ENCODE peak calls at places on chromosomes 2 and 18, in four cellular contexts. One of them, this sample, is unnamed.

GRCh38 chr2:149561309-149561926 is 26.2 kb downstream of the MMADHC start:
- DNase-seq in omental fat pad: no peak
- DNase-seq in endothelial cell: peak; percentile 51
- DNase-seq in IMR-90: peak; percentile 30
- DNase-seq in this sample: peak; percentile 10

GRCh38 chr2:1420746-1421480 is 7.7 kb downstream of the TPO start:
- DNase-seq in omental fat pad: no peak
- DNase-seq in endothelial cell: no peak
- DNase-seq in IMR-90: no peak
- DNase-seq in this sample: no peak

GRCh38 chr2:50895058-50895457 is 136.9 kb downstream of the NRXN1 start:
- DNase-seq in omental fat pad: no peak
- DNase-seq in endothelial cell: no peak
- DNase-seq in IMR-90: no peak
- DNase-seq in this sample: no peak

GRCh38 chr18:1466035-1466434 is 561.4 kb downstream of the ADCYAP1 start:
- DNase-seq in omental fat pad: no peak
- DNase-seq in endothelial cell: no peak
- DNase-seq in IMR-90: no peak
- DNase-seq in this sample: no peak

GRCh38 chr2:240836781-240837467 is 16.9 kb upstream of the KIF1A start:
- DNase-seq in omental fat pad: no peak
- DNase-seq in endothelial cell: no peak
- DNase-seq in IMR-90: peak; percentile 66
- DNase-seq in this sample: no peak

GRCh38 chr2:44100351-44100750 is 68.3 kb upstream of the PPM1B start:
- DNase-seq in omental fat pad: no peak
- DNase-seq in endothelial cell: no peak
- DNase-seq in IMR-90: peak; percentile 95
- DNase-seq in this sample: no peak

GRCh38 chr2:20452551-20452950 is 5.7 kb downstream of the RHOB start:
- DNase-seq in omental fat pad: no peak
- DNase-seq in endothelial cell: no peak
- DNase-seq in IMR-90: peak; percentile 39
- DNase-seq in this sample: no peak

GRCh38 chr2:239290618-239291504 is 110.0 kb downstream of the HDAC4 start:
- DNase-seq in omental fat pad: no peak
- DNase-seq in endothelial cell: no peak
- DNase-seq in IMR-90: no peak
- DNase-seq in this sample: no peak

GRCh38 chr18:49752095-49752457 is 61.3 kb downstream of the ACAA2 start:
- DNase-seq in omental fat pad: no peak
- DNase-seq in endothelial cell: no peak
- DNase-seq in IMR-90: no peak
- DNase-seq in this sample: no peak

GRCh38 chr2:70928366-70928765 is 7.3 kb upstream of the ATP6V1B1 start:
- DNase-seq in omental fat pad: no peak
- DNase-seq in endothelial cell: no peak
- DNase-seq in IMR-90: no peak
- DNase-seq in this sample: no peak

GRCh38 chr18:56501896-56502295 is 136.5 kb downstream of the TXNL1 start:
- DNase-seq in omental fat pad: no peak
- DNase-seq in endothelial cell: no peak
- DNase-seq in IMR-90: peak; percentile 10
- DNase-seq in this sample: no peak

GRCh38 chr18:2991241-2991640 is 21.7 kb downstream of the LPIN2 start:
- DNase-seq in omental fat pad: no peak
- DNase-seq in endothelial cell: no peak
- DNase-seq in IMR-90: no peak
- DNase-seq in this sample: peak; percentile 42

GRCh38 chr2:11534746-11535484 is 1.1 kb downstream of the GREB1 start:
- DNase-seq in omental fat pad: no peak
- DNase-seq in endothelial cell: no peak
- DNase-seq in IMR-90: no peak
- DNase-seq in this sample: peak; percentile 14
- TF ChIP-seq CTCF in omental fat pad: no peak
- TF ChIP-seq CTCF in endothelial cell: peak; percentile 59
- TF ChIP-seq CTCF in IMR-90: no peak
- TF ChIP-seq CTCF in this sample: peak; percentile 24

DNA sequence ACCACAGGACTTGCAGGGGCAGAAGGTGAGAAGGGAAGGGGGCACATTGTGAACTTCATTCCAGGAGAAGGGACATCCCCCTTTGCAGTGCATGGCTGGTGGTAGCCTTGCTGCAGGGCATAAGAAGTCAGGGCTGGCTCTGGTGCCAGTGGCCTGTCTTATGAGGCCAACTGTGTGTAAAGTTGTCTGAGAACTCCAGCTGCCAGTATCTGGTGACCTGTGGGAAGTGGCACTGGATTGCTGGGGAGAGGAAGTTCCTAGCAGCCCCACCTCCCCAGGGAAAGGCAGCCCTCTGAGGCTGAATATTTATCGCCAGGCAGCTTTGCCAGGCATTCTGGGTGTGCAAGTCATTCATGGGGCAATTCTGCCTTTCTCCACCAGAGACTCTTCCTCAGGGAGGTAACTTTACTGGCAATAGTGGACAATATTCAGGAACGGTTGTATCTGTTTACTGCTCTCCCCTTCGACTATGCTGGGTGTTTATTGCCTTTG is 12.2 kb downstream of the TRPM8 start:
- DNase-seq in omental fat pad: no peak
- DNase-seq in endothelial cell: no peak
- DNase-seq in IMR-90: no peak
- DNase-seq in this sample: no peak
- TF ChIP-seq CTCF in omental fat pad: no peak
- TF ChIP-seq CTCF in endothelial cell: no peak
- TF ChIP-seq CTCF in IMR-90: no peak
- TF ChIP-seq CTCF in this sample: no peak

DNA sequence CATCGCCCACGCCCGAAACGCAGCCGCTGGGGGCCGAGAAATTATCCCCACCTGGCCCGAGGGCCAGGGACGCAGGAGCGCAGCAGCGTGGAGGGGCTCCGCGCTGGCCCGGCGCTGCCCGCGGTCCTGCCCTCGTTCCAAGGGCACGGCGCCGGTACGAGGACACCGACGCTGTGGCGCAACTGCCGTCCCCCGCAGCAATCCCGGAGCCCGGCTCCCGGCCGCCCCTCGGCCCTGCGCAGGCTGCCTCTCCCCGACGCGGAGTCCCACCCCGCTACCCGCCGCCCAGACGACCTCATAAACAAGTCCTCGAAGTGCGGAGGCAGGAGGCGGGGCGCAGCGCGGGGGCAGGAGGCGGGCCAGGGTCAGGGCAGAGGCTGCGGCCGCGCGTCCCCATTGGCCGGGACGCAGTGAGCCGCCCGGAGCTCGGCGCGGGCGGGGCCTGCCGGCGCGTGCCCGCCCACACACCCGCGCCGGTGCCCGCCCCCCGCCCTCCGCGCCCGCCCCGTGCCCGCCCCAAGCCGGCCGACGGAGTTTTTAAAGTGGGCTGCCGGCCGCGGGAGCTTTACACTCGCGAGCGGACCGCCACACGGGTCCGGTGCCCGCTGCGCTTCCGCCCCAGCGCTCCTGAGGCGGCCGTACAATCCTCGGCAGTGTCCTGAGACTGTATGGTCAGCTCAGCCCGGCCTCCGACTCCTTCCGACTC is at the start of gene EPAS1:
- DNase-seq in omental fat pad: peak; percentile 75
- DNase-seq in endothelial cell: peak; percentile 84
- DNase-seq in IMR-90: peak; percentile 76
- DNase-seq in this sample: peak; percentile 86
- TF ChIP-seq CTCF in omental fat pad: no peak
- TF ChIP-seq CTCF in endothelial cell: no peak
- TF ChIP-seq CTCF in IMR-90: no peak
- TF ChIP-seq CTCF in this sample: no peak

DNA sequence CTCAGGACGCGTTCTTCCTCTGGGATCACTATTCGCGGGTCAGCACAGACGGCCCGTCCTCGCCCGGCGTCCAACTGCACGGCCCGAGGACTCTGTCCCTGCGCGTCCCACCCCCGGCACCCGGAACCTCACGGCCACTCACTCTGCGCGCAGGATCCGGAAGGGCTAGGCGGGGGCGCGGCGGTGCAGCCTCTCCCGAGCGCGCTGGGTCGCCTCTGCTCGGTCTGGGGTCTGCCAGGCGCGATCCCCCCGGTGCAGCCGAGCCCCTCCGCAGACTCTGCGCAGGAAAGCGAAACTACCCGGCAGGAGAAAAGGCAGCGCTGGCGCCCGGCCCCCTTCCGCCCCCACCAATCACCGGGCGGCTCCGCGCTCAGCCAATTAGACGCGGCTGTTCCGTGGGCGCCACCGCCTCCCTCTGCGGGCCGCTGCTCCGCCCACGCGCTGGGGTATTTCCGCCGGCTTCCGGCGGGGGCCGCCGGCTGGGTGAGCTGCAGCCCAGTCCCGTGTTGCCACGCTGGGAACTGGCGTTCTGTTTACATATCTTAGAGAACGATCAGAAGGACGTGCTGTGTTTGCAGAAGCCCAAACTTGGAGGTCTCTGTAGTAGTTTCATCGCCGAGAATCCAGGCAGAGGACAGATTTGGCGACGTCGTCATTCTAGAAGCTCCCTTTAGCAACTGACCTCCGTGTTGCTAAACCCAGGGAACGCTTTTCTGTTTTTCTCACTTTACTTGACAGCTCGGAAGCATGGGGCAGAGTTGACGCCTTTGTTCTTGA is at the start of gene STAT1:
- DNase-seq in omental fat pad: peak; percentile 75
- DNase-seq in endothelial cell: peak; percentile 95
- DNase-seq in IMR-90: peak; percentile 93
- DNase-seq in this sample: peak; percentile 95
- TF ChIP-seq CTCF in omental fat pad: no peak
- TF ChIP-seq CTCF in endothelial cell: peak; percentile 9
- TF ChIP-seq CTCF in IMR-90: no peak
- TF ChIP-seq CTCF in this sample: no peak

DNA sequence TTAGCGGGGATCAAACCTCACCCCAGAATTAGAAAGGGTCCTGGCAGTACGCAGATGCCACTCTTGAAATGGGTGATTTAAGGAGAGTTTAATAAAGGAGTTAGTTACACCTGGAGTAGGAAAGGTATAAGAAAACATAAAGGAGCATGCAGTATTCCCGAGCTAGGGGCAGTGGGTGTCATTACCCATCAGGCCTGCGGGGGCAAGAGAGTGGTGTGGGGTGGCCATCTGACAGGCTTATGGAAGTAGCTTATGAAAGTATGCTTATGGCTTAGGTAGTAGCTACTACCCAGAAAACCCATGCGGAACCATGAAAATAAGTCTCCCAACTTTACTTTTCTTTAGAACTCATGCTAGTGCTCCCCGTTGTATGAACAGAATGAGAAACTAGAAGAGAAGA is 568.9 kb upstream of the ACVR2A start:
- DNase-seq in omental fat pad: no peak
- DNase-seq in endothelial cell: peak; percentile 18
- DNase-seq in IMR-90: no peak
- DNase-seq in this sample: peak; percentile 6
- TF ChIP-seq CTCF in omental fat pad: no peak
- TF ChIP-seq CTCF in endothelial cell: peak; percentile 57
- TF ChIP-seq CTCF in IMR-90: no peak
- TF ChIP-seq CTCF in this sample: no peak

DNA sequence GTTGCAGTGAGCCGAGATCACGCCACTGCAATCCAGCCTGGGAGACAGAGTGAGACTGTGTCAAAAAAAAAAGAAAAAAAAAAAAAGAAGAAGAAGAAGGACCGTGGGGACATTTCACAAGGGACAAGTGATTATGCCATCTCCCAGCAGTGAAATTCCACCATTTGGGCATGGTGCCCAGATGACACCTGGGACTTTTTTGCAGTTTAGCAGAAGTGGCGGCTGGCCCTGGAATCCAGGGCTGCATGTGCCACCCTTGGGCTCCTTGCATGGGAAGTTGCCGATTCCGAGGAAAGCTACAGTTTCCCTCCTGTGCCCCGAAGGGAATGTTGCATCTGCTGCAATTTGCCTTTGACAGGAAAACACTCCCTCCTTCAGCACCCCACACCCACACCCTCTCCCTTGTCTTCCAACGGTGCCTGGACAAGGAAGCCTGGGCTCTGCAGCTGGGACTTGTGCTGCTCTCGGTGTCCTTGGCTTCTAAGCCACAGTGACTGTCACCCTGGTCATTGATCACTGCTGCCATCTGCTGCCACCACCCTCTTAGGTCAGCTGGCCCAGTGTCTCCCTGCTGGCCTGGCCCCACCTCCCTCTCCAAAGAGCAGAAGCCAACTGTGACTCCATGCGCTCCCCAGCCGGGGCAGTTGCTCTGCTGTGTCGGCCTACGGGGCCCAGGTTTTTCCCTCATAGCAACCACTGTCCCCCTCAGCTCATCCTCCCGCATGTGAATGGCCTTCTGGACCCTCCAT is 56.4 kb upstream of the LRRC30 start:
- DNase-seq in omental fat pad: no peak
- DNase-seq in endothelial cell: peak; percentile 23
- DNase-seq in IMR-90: no peak
- DNase-seq in this sample: no peak
- TF ChIP-seq CTCF in omental fat pad: no peak
- TF ChIP-seq CTCF in endothelial cell: no peak
- TF ChIP-seq CTCF in IMR-90: peak; percentile 15
- TF ChIP-seq CTCF in this sample: no peak

DNA sequence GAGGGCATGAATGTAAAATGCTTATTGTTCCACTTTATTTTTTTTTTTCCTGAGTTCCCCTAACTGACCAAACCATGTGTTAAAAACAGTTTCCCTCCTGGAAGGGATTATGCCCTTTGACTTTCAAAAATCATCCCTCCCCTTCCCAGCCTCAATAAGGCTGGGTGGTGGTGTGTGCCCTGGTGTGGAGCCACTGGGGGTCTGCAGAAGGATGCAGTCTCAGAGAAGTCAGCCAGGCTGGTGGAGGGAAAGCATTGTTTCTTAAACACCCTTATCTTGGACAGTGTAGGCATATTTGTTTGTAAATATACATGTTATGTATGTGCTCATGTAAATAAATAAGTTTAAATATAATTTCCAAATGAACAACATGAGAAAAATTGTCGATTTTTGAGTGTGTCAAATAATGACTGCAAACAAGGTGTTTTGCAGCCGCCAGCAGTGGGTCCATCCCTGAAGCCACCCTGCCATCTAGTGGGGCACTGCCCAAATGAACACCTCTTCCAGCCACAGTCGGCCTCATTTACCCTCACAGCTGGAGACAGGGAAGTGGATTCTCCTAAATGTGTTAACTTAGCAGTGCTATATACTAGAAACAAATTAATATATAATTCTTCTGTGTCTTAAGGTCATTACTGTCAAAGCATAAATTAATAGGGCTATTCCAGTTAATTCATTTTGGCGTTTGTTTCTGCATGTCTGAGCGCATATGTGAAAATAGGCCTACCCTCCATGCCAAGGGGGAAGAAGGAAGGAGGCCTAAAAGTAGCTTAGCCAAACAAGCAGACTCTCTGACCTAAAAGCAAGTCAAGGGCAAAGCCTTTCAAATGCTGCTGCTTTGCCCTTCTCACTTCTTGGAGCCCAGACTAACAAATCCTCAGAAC is 209.6 kb upstream of the PIK3C3 start:
- DNase-seq in omental fat pad: no peak
- DNase-seq in endothelial cell: peak; percentile 70
- DNase-seq in IMR-90: peak; percentile 6
- DNase-seq in this sample: peak; percentile 35
- TF ChIP-seq CTCF in omental fat pad: no peak
- TF ChIP-seq CTCF in endothelial cell: peak; percentile 52
- TF ChIP-seq CTCF in IMR-90: peak; percentile 51
- TF ChIP-seq CTCF in this sample: peak; percentile 17

GRCh38 chr2:230847883-230848388 is 16.8 kb upstream of the ITM2C start:
- DNase-seq in omental fat pad: peak; percentile 82
- DNase-seq in endothelial cell: peak; percentile 95
- DNase-seq in IMR-90: peak; percentile 77
- DNase-seq in this sample: peak; percentile 97
- TF ChIP-seq CTCF in omental fat pad: peak; percentile 62
- TF ChIP-seq CTCF in endothelial cell: peak; percentile 98
- TF ChIP-seq CTCF in IMR-90: peak; percentile 85
- TF ChIP-seq CTCF in this sample: peak; percentile 96

GRCh38 chr2:173311844-173312606 is 42.6 kb upstream of the CDCA7 start:
- DNase-seq in omental fat pad: no peak
- DNase-seq in endothelial cell: no peak
- DNase-seq in IMR-90: no peak
- DNase-seq in this sample: no peak
- TF ChIP-seq CTCF in omental fat pad: no peak
- TF ChIP-seq CTCF in endothelial cell: no peak
- TF ChIP-seq CTCF in IMR-90: no peak
- TF ChIP-seq CTCF in this sample: no peak